ENCODE peak calls at places on chromosomes 13 and 19, in seven cellular contexts. A is endothelial cell, D is NCI-H774, B is nephron progenitor cell, V is NCI-H446 treated with DMSO at 0.1 percent for 48 hours, O is tibial nerve, Z is left ventricle myocardium inferior. Q is an unnamed sample.
A peak's percentile ranks its signal among the peaks of the same experiment; 100 is the strongest.

GRCh38 chr19:15672580-15673175 is at the start of gene CYP4F12:
- DNase-seq in A (no peak), D (peak; percentile 19), B (no peak), V (peak; percentile 64), O (peak; percentile 86), Z (peak; percentile 87), Q (no peak)

GRCh38 chr19:18089726-18090125 is 3.0 kb upstream of the IL12RB1 start:
- DNase-seq in A (no peak), D (no peak), B (no peak), V (no peak), O (no peak), Z (no peak), Q (no peak)

GRCh38 chr13:104810242-104810641 is 1725.2 kb downstream of the EFNB2 start:
- DNase-seq in A (no peak), D (no peak), B (no peak), V (no peak), O (no peak), Z (no peak), Q (no peak)

GRCh38 chr19:35087393-35087792 is 28.2 kb upstream of the FXYD3 start:
- DNase-seq in A (no peak), D (no peak), B (no peak), V (no peak), O (no peak), Z (no peak), Q (peak; percentile 57)

GRCh38 chr13:25440081-25440480 is 68.3 kb downstream of the ATP8A2 start:
- DNase-seq in A (no peak), D (no peak), B (no peak), V (no peak), O (no peak), Z (no peak), Q (no peak)

GRCh38 chr19:50377051-50377441 is 789 bp downstream of the NR1H2 start:
- DNase-seq in A (no peak), D (no peak), B (peak; percentile 66), V (no peak), O (no peak), Z (no peak), Q (peak; percentile 29)

GRCh38 chr13:64088491-64088890 is 2672.8 kb upstream of the PCDH20 start:
- DNase-seq in A (no peak), D (no peak), B (no peak), V (no peak), O (no peak), Z (no peak), Q (no peak)

GRCh38 chr13:58313219-58313618 is 681.7 kb downstream of the PCDH17 start:
- DNase-seq in A (no peak), D (no peak), B (no peak), V (no peak), O (no peak), Z (no peak), Q (no peak)

GRCh38 chr19:13102666-13103584 is at the start of gene LYL1:
- DNase-seq in A (peak; percentile 99), D (no peak), B (peak; percentile 66), V (no peak), O (peak; percentile 43), Z (peak; percentile 87), Q (no peak)

GRCh38 chr13:106491928-106492327 is 43.5 kb downstream of the EFNB2 start:
- DNase-seq in A (no peak), D (no peak), B (no peak), V (no peak), O (no peak), Z (no peak), Q (no peak)

GRCh38 chr13:80551650-80552497 is 210.9 kb upstream of the SPRY2 start:
- DNase-seq in A (no peak), D (no peak), B (no peak), V (no peak), O (no peak), Z (no peak), Q (no peak)

GRCh38 chr13:52779028-52779612 is 39.5 kb upstream of the CNMD start:
- DNase-seq in A (no peak), D (no peak), B (no peak), V (no peak), O (no peak), Z (no peak), Q (peak; percentile 68)

GRCh38 chr13:45833663-45834062 is 17.9 kb downstream of the SIAH3 start:
- DNase-seq in A (no peak), D (no peak), B (no peak), V (peak; percentile 87), O (no peak), Z (peak; percentile 35), Q (no peak)

GRCh38 chr13:25881946-25882574 is 169.8 kb downstream of the SHISA2 start:
- DNase-seq in A (no peak), D (no peak), B (peak; percentile 50), V (no peak), O (no peak), Z (no peak), Q (peak; percentile 95)

GRCh38 chr19:41528106-41528505 is 47.9 kb upstream of the CEACAM21 start:
- DNase-seq in A (no peak), D (no peak), B (no peak), V (no peak), O (no peak), Z (no peak), Q (no peak)

GRCh38 chr19:44848805-44849457 is 2.8 kb downstream of the NECTIN2 start:
- DNase-seq in A (peak; percentile 52), D (no peak), B (peak; percentile 64), V (no peak), O (no peak), Z (no peak), Q (no peak)

GRCh38 chr13:101144808-101145419 is 271.4 kb downstream of the NALCN start:
- DNase-seq in A (peak; percentile 21), D (peak; percentile 51), B (peak; percentile 27), V (peak; percentile 8), O (no peak), Z (no peak), Q (peak; percentile 33)

GRCh38 chr13:109917422-109917821 is 131.0 kb upstream of the IRS2 start:
- DNase-seq in A (no peak), D (no peak), B (no peak), V (no peak), O (no peak), Z (no peak), Q (no peak)

GRCh38 chr19:57434386-57435061 is 601 bp upstream of the ZNF749 start:
- DNase-seq in A (peak; percentile 13), D (no peak), B (no peak), V (no peak), O (no peak), Z (no peak), Q (no peak)

GRCh38 chr19:54114340-54114826 is 1.1 kb downstream of the TFPT start:
- DNase-seq in A (peak; percentile 45), D (peak; percentile 7), B (no peak), V (no peak), O (no peak), Z (no peak), Q (peak; percentile 70)

GRCh38 chr19:17107546-17108452 is 32.2 kb downstream of the MYO9B start:
- DNase-seq in A (no peak), D (no peak), B (peak; percentile 18), V (no peak), O (peak; percentile 51), Z (peak; percentile 65), Q (no peak)

GRCh38 chr13:51397262-51397933 is 55.4 kb downstream of the INTS6 start:
- DNase-seq in A (no peak), D (no peak), B (no peak), V (no peak), O (peak; percentile 38), Z (no peak), Q (no peak)

GRCh38 chr19:12090807-12091206 is 26.3 kb downstream of the ZNF844 start:
- DNase-seq in A (no peak), D (peak; percentile 41), B (peak; percentile 61), V (no peak), O (peak; percentile 61), Z (peak; percentile 57), Q (no peak)

GRCh38 chr19:33646306-33646705 is 24.6 kb downstream of the CHST8 start:
- DNase-seq in A (no peak), D (no peak), B (no peak), V (no peak), O (no peak), Z (no peak), Q (no peak)

GRCh38 chr13:46146898-46147297 is 35.1 kb downstream of the LCP1 start:
- DNase-seq in A (peak; percentile 28), D (no peak), B (peak; percentile 32), V (no peak), O (no peak), Z (no peak), Q (no peak)

GRCh38 chr19:35718345-35719041 is 690 bp downstream of the KMT2B start:
- DNase-seq in A (peak; percentile 45), D (no peak), B (peak; percentile 57), V (no peak), O (no peak), Z (peak; percentile 43), Q (no peak)

GRCh38 chr19:55096061-55096701 is 20.5 kb downstream of the EPS8L1 start:
- DNase-seq in A (no peak), D (no peak), B (no peak), V (no peak), O (no peak), Z (no peak), Q (no peak)

GRCh38 chr13:21670883-21671792 is at the start of gene FGF9:
- DNase-seq in A (peak; percentile 66), D (peak; percentile 70), B (peak; percentile 82), V (peak; percentile 57), O (no peak), Z (peak; percentile 76), Q (peak; percentile 78)

GRCh38 chr13:111007209-111007608 is 92.3 kb upstream of the ANKRD10 start:
- DNase-seq in A (no peak), D (no peak), B (no peak), V (no peak), O (no peak), Z (no peak), Q (no peak)

GRCh38 chr19:48393559-48394330 is at the start of gene GRIN2D:
- DNase-seq in A (peak; percentile 54), D (no peak), B (peak; percentile 71), V (no peak), O (no peak), Z (no peak), Q (peak; percentile 61)

GRCh38 chr13:97849305-97849704 is 104.2 kb upstream of the IPO5 start:
- DNase-seq in A (no peak), D (peak; percentile 5), B (no peak), V (no peak), O (no peak), Z (no peak), Q (no peak)

GRCh38 chr19:55258476-55258827 is 365 bp downstream of the PPP6R1 start:
- DNase-seq in A (peak; percentile 34), D (no peak), B (peak; percentile 50), V (no peak), O (no peak), Z (peak; percentile 31), Q (no peak)

GRCh38 chr13:47696677-47697076 is 304.4 kb downstream of the SUCLA2 start:
- DNase-seq in A (no peak), D (no peak), B (no peak), V (no peak), O (no peak), Z (no peak), Q (no peak)

GRCh38 chr13:19726611-19727010 is 56.1 kb downstream of the PSPC1 start:
- DNase-seq in A (no peak), D (no peak), B (no peak), V (no peak), O (no peak), Z (no peak), Q (no peak)